ENCODE peak calls at places on chromosomes 12 and 14, in ten cellular contexts. G is activated CD4-positive, CD25-positive, alpha-beta regulatory T cell; C is EH; U is fibroblast of pulmonary artery; B is stimulated activated CD4-positive, alpha-beta T cell treated with anti-CD3 and anti-CD28 coated beads, Interleukin-4, amount 100 ng/mL, for 1 hour; N is effector memory CD4-positive, alpha-beta T cell; E is islet precursor cell; Y is GM23338; I is PC-3; J is anterior cingulate cortex. V is an unnamed sample.

GRCh38 chr14:31965735-31966598 is 111.1 kb upstream of the ARHGAP5 start:
- DNase-seq in B (no peak), I (peak), U (no peak), C (no peak), N (no peak), G (no peak), J (no peak), E (peak), Y (no peak), V (peak)

GRCh38 chr14:22265319-22266140 is 323.5 kb downstream of the DAD1 start:
- DNase-seq in N (no peak), J (no peak), E (peak), U (peak), I (peak), B (no peak), C (no peak), Y (peak), G (no peak), V (peak)

GRCh38 chr14:101721951-101722661 is 39.4 kb upstream of the PPP2R5C start:
- DNase-seq in E (peak), I (peak), C (peak), B (peak), G (peak), J (no peak), U (peak), N (peak), Y (peak), V (peak)

GRCh38 chr14:52703225-52703624 is 3.8 kb upstream of the PSMC6 start:
- DNase-seq in J (no peak), Y (no peak), C (peak), E (no peak), U (peak), I (peak), G (no peak), B (no peak), N (no peak), V (peak)

GRCh38 chr14:72752034-72752412 is 141.9 kb downstream of the DPF3 start:
- DNase-seq in G (no peak), U (no peak), B (no peak), C (no peak), I (no peak), E (no peak), Y (no peak), J (no peak), N (no peak), V (no peak)

GRCh38 chr14:61192970-61193369 is 88.2 kb downstream of the TMEM30B start:
- DNase-seq in J (no peak), U (no peak), N (no peak), I (no peak), Y (no peak), B (no peak), C (peak), G (no peak), E (no peak), V (no peak)

GRCh38 chr14:23572841-23573240 is 5.2 kb upstream of the AP1G2 start:
- DNase-seq in B (no peak), I (no peak), J (no peak), G (no peak), E (no peak), N (no peak), U (no peak), Y (no peak), C (no peak), V (no peak)

GRCh38 chr14:100159865-100160533 is 554 bp upstream of the DEGS2 start:
- DNase-seq in E (no peak), B (no peak), C (no peak), G (no peak), J (no peak), N (no peak), U (no peak), I (peak), Y (peak), V (no peak)

GRCh38 chr12:14367097-14367661 is 1.7 kb downstream of the ATF7IP start:
- DNase-seq in Y (no peak), E (no peak), J (no peak), N (no peak), B (no peak), G (no peak), C (peak), U (peak), I (peak), V (peak)

GRCh38 chr12:57299514-57300016 is 48.6 kb upstream of the STAC3 start:
- DNase-seq in J (no peak), B (no peak), G (no peak), N (no peak), E (no peak), C (peak), I (peak), Y (peak), U (no peak), V (no peak)

GRCh38 chr12:3336606-3337311 is 154.2 kb upstream of the PRMT8 start:
- DNase-seq in N (no peak), U (no peak), B (no peak), E (peak), G (no peak), Y (no peak), J (no peak), I (peak), C (no peak), V (peak)

GRCh38 chr12:12266389-12266872 is 413 bp downstream of the LRP6 start:
- DNase-seq in J (no peak), E (no peak), B (no peak), C (no peak), I (no peak), G (no peak), Y (peak), U (no peak), N (no peak), V (no peak)

GRCh38 chr12:19186722-19187661 is 57.5 kb downstream of the PLEKHA5 start:
- DNase-seq in Y (peak), C (peak), B (no peak), N (no peak), U (peak), G (no peak), J (no peak), I (peak), E (no peak), V (peak)

GRCh38 chr12:88036368-88036965 is 7.3 kb upstream of the C12orf50 start:
- DNase-seq in B (no peak), I (peak), C (peak), E (no peak), G (no peak), J (no peak), Y (no peak), N (no peak), U (peak), V (peak)

GRCh38 chr12:53466640-53467039 is 14.7 kb downstream of the PCBP2 start:
- DNase-seq in N (no peak), I (no peak), J (no peak), U (no peak), E (no peak), C (no peak), G (no peak), Y (no peak), B (no peak), V (no peak)

GRCh38 chr14:29717906-29718305 is 209.7 kb downstream of the PRKD1 start:
- DNase-seq in E (no peak), Y (no peak), U (no peak), J (no peak), G (no peak), B (no peak), C (peak), I (no peak), N (no peak), V (no peak)

GRCh38 chr12:77751939-77752338 is 78.8 kb upstream of the NAV3 start:
- DNase-seq in E (no peak), U (peak), G (no peak), I (peak), J (no peak), C (peak), N (no peak), B (no peak), Y (no peak), V (peak)